ENCODE peak calls at places on chromosome 11, in seven cellular contexts. One of them, this sample, is unnamed.

GRCh38 chr11:99693941-99694492 is 673.3 kb downstream of the CNTN5 start:
- DNase-seq in H9: no peak
- DNase-seq in mesenchymal stem cell: peak; percentile 84
- DNase-seq in IMR-90: peak; percentile 94
- DNase-seq in H1: no peak
- DNase-seq in trophoblast cell: no peak
- DNase-seq in mesendoderm: no peak
- DNase-seq in this sample: no peak

GRCh38 chr11:1077033-1077416 is 2.4 kb downstream of the MUC2 start:
- DNase-seq in mesenchymal stem cell: no peak
- DNase-seq in H1: no peak
- DNase-seq in H9: no peak
- DNase-seq in IMR-90: no peak
- DNase-seq in mesendoderm: no peak
- DNase-seq in trophoblast cell: no peak
- DNase-seq in this sample: no peak

GRCh38 chr11:115157247-115157646 is 347.0 kb downstream of the CADM1 start:
- DNase-seq in H1: no peak
- DNase-seq in mesenchymal stem cell: no peak
- DNase-seq in trophoblast cell: no peak
- DNase-seq in mesendoderm: no peak
- DNase-seq in H9: no peak
- DNase-seq in IMR-90: no peak
- DNase-seq in this sample: no peak

GRCh38 chr11:134126197-134126822 is 57.4 kb downstream of the JAM3 start:
- DNase-seq in trophoblast cell: peak; percentile 19
- DNase-seq in mesendoderm: peak; percentile 76
- DNase-seq in IMR-90: peak; percentile 97
- DNase-seq in H1: peak; percentile 33
- DNase-seq in mesenchymal stem cell: peak; percentile 99
- DNase-seq in H9: peak; percentile 61
- DNase-seq in this sample: no peak

GRCh38 chr11:472816-473215 is 22.7 kb downstream of the PTDSS2 start:
- DNase-seq in trophoblast cell: no peak
- DNase-seq in mesendoderm: no peak
- DNase-seq in H1: no peak
- DNase-seq in mesenchymal stem cell: no peak
- DNase-seq in IMR-90: no peak
- DNase-seq in H9: no peak
- DNase-seq in this sample: no peak

GRCh38 chr11:75014129-75014528 is 25.4 kb downstream of the NEU3 start:
- DNase-seq in IMR-90: peak; percentile 95
- DNase-seq in H1: no peak
- DNase-seq in H9: no peak
- DNase-seq in mesendoderm: peak; percentile 10
- DNase-seq in mesenchymal stem cell: peak; percentile 51
- DNase-seq in trophoblast cell: no peak
- DNase-seq in this sample: no peak

GRCh38 chr11:121415861-121416260 is 36.3 kb upstream of the SORL1 start:
- DNase-seq in H9: no peak
- DNase-seq in H1: no peak
- DNase-seq in mesendoderm: no peak
- DNase-seq in IMR-90: no peak
- DNase-seq in mesenchymal stem cell: no peak
- DNase-seq in trophoblast cell: peak; percentile 10
- DNase-seq in this sample: no peak

GRCh38 chr11:13238879-13239514 is 38.6 kb upstream of the BMAL1 start:
- DNase-seq in mesenchymal stem cell: peak; percentile 56
- DNase-seq in mesendoderm: peak; percentile 67
- DNase-seq in H9: peak; percentile 72
- DNase-seq in IMR-90: peak; percentile 41
- DNase-seq in H1: no peak
- DNase-seq in trophoblast cell: peak; percentile 76
- DNase-seq in this sample: no peak

GRCh38 chr11:122317337-122317736 is 201.3 kb upstream of the BLID start:
- DNase-seq in H9: no peak
- DNase-seq in mesenchymal stem cell: peak; percentile 45
- DNase-seq in mesendoderm: peak; percentile 60
- DNase-seq in trophoblast cell: peak; percentile 8
- DNase-seq in H1: no peak
- DNase-seq in IMR-90: peak; percentile 87
- DNase-seq in this sample: no peak

GRCh38 chr11:17597770-17598169 is 50.7 kb downstream of the OTOG start:
- DNase-seq in mesendoderm: no peak
- DNase-seq in H9: peak; percentile 8
- DNase-seq in IMR-90: no peak
- DNase-seq in trophoblast cell: no peak
- DNase-seq in mesenchymal stem cell: no peak
- DNase-seq in H1: no peak
- DNase-seq in this sample: no peak

GRCh38 chr11:100739636-100740035 is 52.5 kb downstream of the ARHGAP42 start:
- DNase-seq in mesendoderm: peak; percentile 74
- DNase-seq in mesenchymal stem cell: peak; percentile 96
- DNase-seq in IMR-90: peak; percentile 90
- DNase-seq in trophoblast cell: peak; percentile 51
- DNase-seq in H1: no peak
- DNase-seq in H9: no peak
- DNase-seq in this sample: no peak

GRCh38 chr11:13717331-13717730 is 48.9 kb downstream of the FAR1 start:
- DNase-seq in IMR-90: peak; percentile 73
- DNase-seq in trophoblast cell: peak; percentile 63
- DNase-seq in mesenchymal stem cell: peak; percentile 84
- DNase-seq in H9: no peak
- DNase-seq in mesendoderm: peak; percentile 63
- DNase-seq in H1: no peak
- DNase-seq in this sample: no peak

GRCh38 chr11:11071483-11071882 is 213.6 kb upstream of the ZBED5 start:
- DNase-seq in trophoblast cell: no peak
- DNase-seq in H9: no peak
- DNase-seq in mesenchymal stem cell: no peak
- DNase-seq in IMR-90: no peak
- DNase-seq in H1: no peak
- DNase-seq in mesendoderm: no peak
- DNase-seq in this sample: no peak

GRCh38 chr11:47589504-47590025 is 3.1 kb downstream of the FAM180B start:
- DNase-seq in mesendoderm: no peak
- DNase-seq in mesenchymal stem cell: no peak
- DNase-seq in H1: no peak
- DNase-seq in IMR-90: no peak
- DNase-seq in trophoblast cell: no peak
- DNase-seq in H9: no peak
- DNase-seq in this sample: no peak

GRCh38 chr11:47587039-47587675 is 679 bp downstream of the FAM180B start:
- DNase-seq in H9: no peak
- DNase-seq in IMR-90: no peak
- DNase-seq in trophoblast cell: no peak
- DNase-seq in mesendoderm: no peak
- DNase-seq in mesenchymal stem cell: no peak
- DNase-seq in H1: no peak
- DNase-seq in this sample: no peak

GRCh38 chr11:47587733-47588326 is 1.4 kb downstream of the FAM180B start:
- DNase-seq in H1: no peak
- DNase-seq in trophoblast cell: peak; percentile 9
- DNase-seq in mesendoderm: no peak
- DNase-seq in IMR-90: no peak
- DNase-seq in mesenchymal stem cell: no peak
- DNase-seq in H9: no peak
- DNase-seq in this sample: no peak

GRCh38 chr11:47590026-47590861 is 3.8 kb downstream of the FAM180B start:
- DNase-seq in mesendoderm: no peak
- DNase-seq in H9: peak; percentile 52
- DNase-seq in trophoblast cell: no peak
- DNase-seq in H1: no peak
- DNase-seq in mesenchymal stem cell: no peak
- DNase-seq in IMR-90: no peak
- DNase-seq in this sample: no peak

DNA sequence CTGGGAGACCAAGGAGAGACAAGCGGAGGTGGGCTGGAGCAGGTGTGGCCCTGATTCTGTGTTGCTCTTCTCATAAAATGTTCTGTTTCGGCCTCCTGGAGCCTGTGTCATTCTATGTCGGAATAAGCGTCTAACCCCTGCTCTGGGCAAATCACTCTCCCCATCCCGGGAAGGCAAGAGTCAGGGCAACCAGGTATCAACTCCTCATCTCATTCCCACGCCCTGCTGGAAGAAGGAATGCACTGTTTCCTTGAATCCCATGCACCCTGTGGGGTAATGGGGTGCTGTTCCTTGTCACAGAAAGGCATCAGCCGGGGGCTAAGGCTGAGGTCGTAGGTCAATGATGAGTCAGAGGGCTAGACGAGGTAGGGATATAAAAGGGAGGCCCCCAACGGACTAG is 2.6 kb downstream of the FAM180B start:
- DNase-seq in mesendoderm: no peak
- DNase-seq in IMR-90: no peak
- DNase-seq in trophoblast cell: no peak
- DNase-seq in H1: no peak
- DNase-seq in H9: no peak
- DNase-seq in mesenchymal stem cell: no peak
- DNase-seq in this sample: no peak
- H3K4me1 ChIP-seq in mesendoderm: peaks cover 2% of the 10 kb centered on the region
- H3K4me1 ChIP-seq in IMR-90: no peaks in the 10 kb centered on the region
- H3K4me1 ChIP-seq in trophoblast cell: peaks cover 7% of the 10 kb centered on the region
- H3K4me1 ChIP-seq in H1: no peaks in the 10 kb centered on the region
- H3K4me1 ChIP-seq in H9: no peaks in the 10 kb centered on the region
- H3K4me1 ChIP-seq in mesenchymal stem cell: peaks cover 16% of the 10 kb centered on the region
- H3K4me1 ChIP-seq in this sample: peaks cover 7% of the 10 kb centered on the region

DNA sequence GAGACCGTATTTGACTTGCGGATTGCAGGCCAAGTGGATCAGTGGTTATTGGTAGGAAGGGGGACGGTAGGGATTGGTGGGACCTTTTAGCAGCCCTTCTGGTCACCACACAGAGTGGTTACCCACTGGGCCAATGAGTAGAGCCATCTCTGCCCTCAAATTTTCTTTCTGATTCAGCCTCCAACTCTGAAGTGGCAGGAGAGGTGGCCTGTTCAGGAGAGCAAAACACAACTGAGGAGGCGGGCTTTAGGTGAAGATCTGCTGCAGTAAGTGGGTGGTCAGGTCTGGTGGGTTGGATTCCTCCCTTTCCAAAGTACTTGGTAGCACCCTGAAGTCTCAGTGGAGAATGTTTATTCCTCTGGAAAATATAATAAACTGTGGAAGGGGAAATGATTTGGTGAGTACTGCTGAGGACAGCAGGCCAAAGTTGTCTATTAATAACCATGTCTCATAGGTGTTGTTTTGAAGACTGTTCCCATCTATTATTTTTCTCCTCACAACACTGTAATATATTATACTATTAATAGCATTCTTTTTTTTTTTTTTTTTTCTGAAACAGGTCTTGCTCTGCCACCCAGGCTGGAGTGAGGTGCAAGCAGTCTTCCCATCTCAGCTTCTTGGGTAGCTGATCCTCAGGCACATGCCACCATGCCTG is 1.5 kb downstream of the MISFA start:
- DNase-seq in trophoblast cell: no peak
- DNase-seq in IMR-90: no peak
- DNase-seq in H9: no peak
- DNase-seq in mesendoderm: no peak
- DNase-seq in mesenchymal stem cell: no peak
- DNase-seq in H1: no peak
- DNase-seq in this sample: no peak
- H3K4ac ChIP-seq in trophoblast cell: no peak overlapping the region
- H3K4ac ChIP-seq in IMR-90: no peak overlapping the region
- H3K4ac ChIP-seq in H9: no peak overlapping the region
- H3K4ac ChIP-seq in mesendoderm: no peak overlapping the region
- H3K4ac ChIP-seq in mesenchymal stem cell: no peak overlapping the region
- H3K4ac ChIP-seq in H1: no peak overlapping the region
- H3K4ac ChIP-seq in this sample: no peak overlapping the region

DNA sequence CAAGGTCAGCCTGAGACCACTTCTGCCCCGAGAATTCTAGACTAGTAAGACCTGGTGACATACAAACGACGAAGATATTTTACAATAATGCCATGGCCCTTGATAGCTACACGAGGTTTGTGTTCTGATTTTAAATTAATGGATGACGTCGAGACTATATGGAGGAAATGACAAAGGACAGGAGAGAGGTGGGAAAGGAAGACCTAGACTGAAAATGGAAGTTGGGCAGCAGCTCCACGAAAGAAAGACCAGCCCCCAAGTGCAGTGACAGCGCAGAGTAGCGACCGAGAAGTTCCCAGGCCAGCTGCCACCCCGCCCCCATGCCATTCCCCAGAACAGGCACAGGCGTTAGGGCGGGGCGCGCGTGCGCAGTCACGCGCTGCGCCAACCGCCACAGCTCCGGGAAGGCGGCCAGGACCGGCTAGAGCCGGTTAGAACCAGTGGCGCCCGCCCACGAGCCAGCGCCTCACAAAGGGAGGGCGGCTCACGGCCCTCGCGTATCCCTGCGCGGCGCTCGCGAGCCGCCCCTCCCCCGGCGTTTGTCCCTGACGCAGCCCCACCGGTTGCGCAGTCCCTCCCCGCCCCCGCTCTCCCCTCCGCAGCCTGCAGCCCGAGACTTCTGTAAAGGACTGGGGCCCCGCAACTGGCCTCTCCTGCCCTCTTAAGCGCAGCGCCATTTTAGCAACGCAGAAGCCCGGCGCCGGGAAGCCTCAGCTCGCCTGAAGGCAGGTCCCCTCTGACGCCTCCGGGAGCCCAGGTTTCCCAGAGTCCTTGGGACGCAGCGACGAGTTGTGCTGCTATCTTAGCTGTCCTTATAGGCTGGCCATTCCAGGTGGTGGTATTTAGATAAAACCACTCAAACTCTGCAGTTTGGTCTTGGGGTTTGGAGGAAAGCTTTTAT is 1.5 kb upstream of the MALAT1 start:
- DNase-seq in mesendoderm: peak; percentile 99
- DNase-seq in H9: peak; percentile 99
- DNase-seq in H1: peak; percentile 97
- DNase-seq in mesenchymal stem cell: peak; percentile 99
- DNase-seq in trophoblast cell: peak; percentile 99
- DNase-seq in IMR-90: peak; percentile 97
- DNase-seq in this sample: peak; percentile 99
- H3K9ac ChIP-seq in mesendoderm: peak overlapping the region; percentile 98
- H3K9ac ChIP-seq in H9: peak overlapping the region; percentile 100
- H3K9ac ChIP-seq in H1: peak overlapping the region; percentile 96
- H3K9ac ChIP-seq in mesenchymal stem cell: peak overlapping the region; percentile 98
- H3K9ac ChIP-seq in trophoblast cell: peak overlapping the region; percentile 98
- H3K9ac ChIP-seq in IMR-90: peak overlapping the region; percentile 99
- H3K9ac ChIP-seq in this sample: peak overlapping the region; percentile 97

GRCh38 chr11:86952933-86953637 is 2.1 kb downstream of the FZD4 start:
- DNase-seq in trophoblast cell: no peak
- DNase-seq in mesendoderm: no peak
- DNase-seq in IMR-90: peak; percentile 59
- DNase-seq in mesenchymal stem cell: peak; percentile 45
- DNase-seq in H9: no peak
- DNase-seq in H1: no peak
- DNase-seq in this sample: no peak
- H3K4me1 ChIP-seq in trophoblast cell: peaks cover 11% of the 10 kb centered on the region
- H3K4me1 ChIP-seq in mesendoderm: peaks cover 8% of the 10 kb centered on the region
- H3K4me1 ChIP-seq in IMR-90: peaks cover 12% of the 10 kb centered on the region
- H3K4me1 ChIP-seq in mesenchymal stem cell: peaks cover 11% of the 10 kb centered on the region
- H3K4me1 ChIP-seq in H9: peaks cover 4% of the 10 kb centered on the region
- H3K4me1 ChIP-seq in H1: peaks cover 10% of the 10 kb centered on the region
- H3K4me1 ChIP-seq in this sample: peaks cover 11% of the 10 kb centered on the region

GRCh38 chr11:126304457-126305072 is 705 bp downstream of the DCPS start:
- DNase-seq in IMR-90: no peak
- DNase-seq in trophoblast cell: no peak
- DNase-seq in mesenchymal stem cell: no peak
- DNase-seq in H9: no peak
- DNase-seq in mesendoderm: no peak
- DNase-seq in H1: no peak
- DNase-seq in this sample: no peak
- H3K4ac ChIP-seq in IMR-90: peak overlapping the region; percentile 69
- H3K4ac ChIP-seq in trophoblast cell: no peak overlapping the region
- H3K4ac ChIP-seq in mesenchymal stem cell: no peak overlapping the region
- H3K4ac ChIP-seq in H9: no peak overlapping the region
- H3K4ac ChIP-seq in mesendoderm: no peak overlapping the region
- H3K4ac ChIP-seq in H1: no peak overlapping the region
- H3K4ac ChIP-seq in this sample: no peak overlapping the region

This sample was measured in neuronal stem cell.